ENCODE peak calls at places on chromosomes 7 and 10, in four cellular contexts. C, H, N and I are unnamed samples.

GRCh38 chr10:48792687-48793096 is 108.0 kb downstream of the WDFY4 start:
- DNase-seq in C (no peak), H (no peak), N (peak; percentile 55), I (peak; percentile 61)

GRCh38 chr10:31581741-31582323 is 262.8 kb downstream of the ZEB1 start:
- DNase-seq in C (no peak), H (no peak), N (no peak), I (no peak)

GRCh38 chr7:83161851-83162401 is 758 bp downstream of the PCLO start:
- DNase-seq in C (no peak), H (no peak), N (no peak), I (no peak)

GRCh38 chr7:28921822-28922221 is 36.3 kb downstream of the TRIL start:
- DNase-seq in C (peak; percentile 83), H (no peak), N (peak; percentile 52), I (peak; percentile 44)

GRCh38 chr7:103866919-103867318 is 122.5 kb downstream of the RELN start:
- DNase-seq in C (no peak), H (no peak), N (no peak), I (no peak)

GRCh38 chr10:124708922-124709520 is 35.2 kb downstream of the FAM53B start:
- DNase-seq in C (peak; percentile 61), H (no peak), N (no peak), I (no peak)

GRCh38 chr7:28573751-28574295 is 161.5 kb downstream of the CREB5 start:
- DNase-seq in C (no peak), H (no peak), N (no peak), I (peak; percentile 47)

GRCh38 chr7:152093717-152094116 is 68.2 kb downstream of the GALNT11 start:
- DNase-seq in C (no peak), H (no peak), N (no peak), I (no peak)

GRCh38 chr7:113918946-113919345 is at the start of gene PPP1R3A:
- DNase-seq in C (peak; percentile 35), H (no peak), N (no peak), I (no peak)

GRCh38 chr10:88707429-88708110 is 1.5 kb downstream of the LIPK start:
- DNase-seq in C (no peak), H (no peak), N (peak; percentile 24), I (peak; percentile 72)

GRCh38 chr7:150408393-150409299 is 29.5 kb downstream of the ZNF775 start:
- DNase-seq in C (no peak), H (peak; percentile 77), N (no peak), I (no peak)

GRCh38 chr10:76082232-76082631 is 650.8 kb downstream of the LRMDA start:
- DNase-seq in C (no peak), H (no peak), N (no peak), I (no peak)

GRCh38 chr10:124166431-124167125 is 73.2 kb upstream of the CHST15 start:
- DNase-seq in C (no peak), H (no peak), N (no peak), I (no peak)

GRCh38 chr7:1703475-1704325 is 33.6 kb downstream of the ELFN1 start:
- DNase-seq in C (peak; percentile 42), H (peak; percentile 69), N (no peak), I (no peak)

GRCh38 chr10:102941401-102941800 is 23.3 kb downstream of the CNNM2 start:
- DNase-seq in C (peak; percentile 46), H (no peak), N (no peak), I (no peak)

GRCh38 chr10:72272689-72273409 is 875 bp upstream of the DDIT4 start:
- DNase-seq in C (peak; percentile 97), H (peak; percentile 97), N (peak; percentile 99), I (peak; percentile 96)

GRCh38 chr7:2063562-2064360 is 169.0 kb downstream of the MAD1L1 start:
- DNase-seq in C (peak; percentile 52), H (no peak), N (no peak), I (no peak)

GRCh38 chr7:106772655-106773108 is 92.4 kb upstream of the PIK3CG start:
- DNase-seq in C (no peak), H (no peak), N (peak; percentile 47), I (peak; percentile 69)